ENCODE peak calls at places on chromosomes 2 and 18, in ten cellular contexts. P is T-cell; U is fibroblast of lung; G is small intestine; K is NCI-H2171 treated with DMSO at 0.1 percent for 48 hours; H is adrenal gland; B is stimulated activated CD4-positive, alpha-beta T cell treated with anti-CD3 and anti-CD28 coated beads, TNF-alpha, amount 100 ng/mL, for 48 hours; I is activated CD4-positive, alpha-beta T cell treated with anti-CD3 and anti-CD28 coated beads, Interleukin-2, amount 10 ng/mL, durations not matched to agents 7 days and 5 days; T is CD4-positive, alpha-beta T cell; X is stimulated activated CD8-positive, alpha-beta memory T cell treated with anti-CD3 and anti-CD28 coated beads, Interleukin-15, amount 100 ng/mL, for 4 hours. V is an unnamed sample.

GRCh38 chr2:223846524-223846923 is 9.1 kb upstream of the AP1S3 start:
- DNase-seq in P (no peak), U (peak), G (no peak), K (no peak), H (no peak), B (no peak), I (no peak), T (no peak), X (no peak), V (no peak)

GRCh38 chr2:225041210-225041870 is 928 bp downstream of the DOCK10 start:
- DNase-seq in P (peak), U (peak), G (peak), K (no peak), H (peak), B (no peak), I (peak), T (peak), X (peak), V (no peak)

GRCh38 chr2:176317246-176318065 is 48.2 kb downstream of the MTX2 start:
- DNase-seq in P (no peak), U (no peak), G (no peak), K (no peak), H (no peak), B (no peak), I (no peak), T (no peak), X (no peak), V (no peak)

GRCh38 chr2:205864511-205864910 is 182.2 kb downstream of the NRP2 start:
- DNase-seq in P (no peak), U (no peak), G (no peak), K (no peak), H (no peak), B (no peak), I (no peak), T (no peak), X (no peak), V (no peak)

GRCh38 chr2:68744517-68744916 is 9.9 kb downstream of the ARHGAP25 start:
- DNase-seq in P (no peak), U (no peak), G (no peak), K (peak), H (no peak), B (no peak), I (peak), T (no peak), X (no peak), V (no peak)

GRCh38 chr18:2955966-2956521 is 56.9 kb downstream of the LPIN2 start:
- DNase-seq in P (no peak), U (no peak), G (no peak), K (no peak), H (no peak), B (no peak), I (peak), T (no peak), X (no peak), V (no peak)

GRCh38 chr2:167937403-167937802 is 310.0 kb downstream of the STK39 start:
- DNase-seq in P (no peak), U (no peak), G (no peak), K (no peak), H (no peak), B (no peak), I (no peak), T (no peak), X (no peak), V (no peak)

GRCh38 chr2:142825861-142826260 is 51.6 kb upstream of the KYNU start:
- DNase-seq in P (no peak), U (peak), G (no peak), K (no peak), H (no peak), B (no peak), I (no peak), T (no peak), X (no peak), V (no peak)

GRCh38 chr2:38943784-38944183 is 54.1 kb downstream of the ARHGEF33 start:
- DNase-seq in P (no peak), U (no peak), G (no peak), K (no peak), H (no peak), B (no peak), I (no peak), T (no peak), X (no peak), V (no peak)

GRCh38 chr18:24500766-24501165 is 40.3 kb downstream of the HRH4 start:
- DNase-seq in P (no peak), U (no peak), G (no peak), K (no peak), H (no peak), B (no peak), I (no peak), T (no peak), X (no peak), V (no peak)

GRCh38 chr2:238439093-238439849 is 12.5 kb downstream of the ASB1 start:
- DNase-seq in P (no peak), U (peak), G (no peak), K (no peak), H (no peak), B (peak), I (no peak), T (peak), X (peak), V (no peak)

GRCh38 chr2:31331156-31331555 is 83.4 kb downstream of the XDH start:
- DNase-seq in P (no peak), U (no peak), G (no peak), K (no peak), H (no peak), B (no peak), I (no peak), T (no peak), X (no peak), V (no peak)

GRCh38 chr2:134905168-134905567 is 13.5 kb upstream of the CCNT2 start:
- DNase-seq in P (no peak), U (no peak), G (no peak), K (no peak), H (no peak), B (no peak), I (no peak), T (no peak), X (no peak), V (no peak)

GRCh38 chr2:100254646-100255210 is 67.6 kb downstream of the LONRF2 start:
- DNase-seq in P (no peak), U (no peak), G (no peak), K (no peak), H (no peak), B (no peak), I (no peak), T (no peak), X (no peak), V (no peak)

GRCh38 chr2:94759211-94759610 is 112.0 kb upstream of the TEKT4 start:
- DNase-seq in P (no peak), U (no peak), G (no peak), K (no peak), H (no peak), B (no peak), I (peak), T (no peak), X (no peak), V (no peak)

GRCh38 chr2:59237311-59237710 is 996.2 kb upstream of the FANCL start:
- DNase-seq in P (no peak), U (no peak), G (no peak), K (no peak), H (no peak), B (no peak), I (no peak), T (no peak), X (no peak), V (no peak)

GRCh38 chr18:55199291-55199963 is 240.2 kb upstream of the CCDC68 start:
- DNase-seq in P (no peak), U (no peak), G (no peak), K (no peak), H (no peak), B (no peak), I (no peak), T (no peak), X (no peak), V (no peak)

GRCh38 chr2:238521002-238521401 is 94.3 kb downstream of the ASB1 start:
- DNase-seq in P (no peak), U (no peak), G (no peak), K (no peak), H (no peak), B (no peak), I (no peak), T (no peak), X (no peak), V (no peak)

GRCh38 chr2:128329607-128330006 is 10.9 kb upstream of the HS6ST1 start:
- DNase-seq in P (no peak), U (no peak), G (no peak), K (no peak), H (no peak), B (no peak), I (no peak), T (no peak), X (no peak), V (no peak)

GRCh38 chr2:116917196-116917595 is 897.3 kb upstream of the DDX18 start:
- DNase-seq in P (no peak), U (no peak), G (no peak), K (no peak), H (no peak), B (no peak), I (no peak), T (no peak), X (no peak), V (no peak)

GRCh38 chr18:77020561-77020960 is 112.0 kb downstream of the MBP start:
- DNase-seq in P (no peak), U (no peak), G (no peak), K (no peak), H (no peak), B (no peak), I (no peak), T (no peak), X (no peak), V (no peak)

GRCh38 chr2:209938906-209939305 is 63.5 kb upstream of the RPE start:
- DNase-seq in P (no peak), U (no peak), G (no peak), K (no peak), H (no peak), B (no peak), I (no peak), T (no peak), X (no peak), V (no peak)